ENCODE peak calls at places on chromosomes 2 and 18, in six cellular contexts. V is prostate gland, O is HCT116, X is upper lobe of left lung, L is endothelial cell of umbilical vein, E is transverse colon. J is an unnamed sample.

GRCh38 chr2:157899125-157899839 is 23.2 kb upstream of the ACVR1 start:
- DNase-seq in V (no peak), O (no peak), X (no peak), L (no peak), E (no peak), J (no peak)

GRCh38 chr2:29390131-29390530 is 274.9 kb downstream of the CLIP4 start:
- DNase-seq in V (no peak), O (no peak), X (no peak), L (no peak), E (no peak), J (no peak)

GRCh38 chr2:138249207-138249606 is 252.4 kb upstream of the SPOPL start:
- DNase-seq in V (no peak), O (no peak), X (no peak), L (no peak), E (no peak), J (no peak)

GRCh38 chr18:57542801-57543427 is 43.6 kb downstream of the FECH start:
- DNase-seq in V (no peak), O (no peak), X (no peak), L (no peak), E (no peak), J (no peak)

GRCh38 chr2:23199115-23199918 is 185.7 kb upstream of the KLHL29 start:
- DNase-seq in V (no peak), O (peak; percentile 24), X (no peak), L (no peak), E (no peak), J (no peak)

GRCh38 chr2:74004212-74005182 is 19.8 kb downstream of the TET3 start:
- DNase-seq in V (no peak), O (no peak), X (no peak), L (no peak), E (no peak), J (peak; percentile 59)

GRCh38 chr2:164090533-164090932 is 354.7 kb upstream of the FIGN start:
- DNase-seq in V (no peak), O (no peak), X (no peak), L (no peak), E (no peak), J (no peak)

GRCh38 chr2:146220957-146221356 is 1623.9 kb upstream of the ACVR2A start:
- DNase-seq in V (no peak), O (no peak), X (no peak), L (no peak), E (no peak), J (no peak)

GRCh38 chr2:61733563-61733962 is 120.3 kb downstream of the FAM161A start:
- DNase-seq in V (no peak), O (no peak), X (no peak), L (no peak), E (no peak), J (no peak)

GRCh38 chr2:25251461-25252273 is 83.3 kb upstream of the POMC start:
- DNase-seq in V (peak; percentile 51), O (no peak), X (peak; percentile 90), L (peak; percentile 64), E (peak; percentile 53), J (peak; percentile 89)

GRCh38 chr2:101157272-101157671 is 6.1 kb upstream of the TBC1D8 start:
- DNase-seq in V (no peak), O (no peak), X (no peak), L (no peak), E (no peak), J (no peak)

GRCh38 chr2:20042531-20042930 is 8.9 kb downstream of the LAPTM4A start:
- DNase-seq in V (no peak), O (no peak), X (no peak), L (peak; percentile 24), E (no peak), J (no peak)

GRCh38 chr2:31434911-31435310 is 20.4 kb upstream of the XDH start:
- DNase-seq in V (no peak), O (no peak), X (no peak), L (no peak), E (no peak), J (no peak)

GRCh38 chr18:13269599-13270011 is 51.0 kb downstream of the LDLRAD4 start:
- DNase-seq in V (no peak), O (no peak), X (no peak), L (no peak), E (peak; percentile 31), J (no peak)

GRCh38 chr2:215839816-215840215 is 173.5 kb downstream of the MREG start:
- DNase-seq in V (no peak), O (no peak), X (no peak), L (no peak), E (no peak), J (peak; percentile 45)

GRCh38 chr2:191065785-191066184 is 51.8 kb upstream of the STAT1 start:
- DNase-seq in V (no peak), O (no peak), X (no peak), L (no peak), E (no peak), J (no peak)

GRCh38 chr18:29184654-29185053 is 1007.7 kb upstream of the CDH2 start:
- DNase-seq in V (no peak), O (no peak), X (no peak), L (no peak), E (no peak), J (no peak)

GRCh38 chr18:48293954-48294893 is 115.0 kb downstream of the ZBTB7C start:
- DNase-seq in V (no peak), O (no peak), X (no peak), L (no peak), E (no peak), J (peak; percentile 64)

GRCh38 chr2:33598472-33599174 is 476 bp downstream of the FAM98A start:
- DNase-seq in V (no peak), O (no peak), X (no peak), L (peak; percentile 61), E (peak; percentile 45), J (peak; percentile 82)

GRCh38 chr2:207937818-207938217 is 87.5 kb downstream of the PLEKHM3 start:
- DNase-seq in V (no peak), O (no peak), X (no peak), L (peak; percentile 48), E (no peak), J (no peak)

GRCh38 chr2:168782271-168782670 is 20.2 kb upstream of the NOSTRIN start:
- DNase-seq in V (no peak), O (no peak), X (no peak), L (no peak), E (no peak), J (no peak)

GRCh38 chr2:216002274-216002673 is 11.1 kb downstream of the MREG start:
- DNase-seq in V (no peak), O (no peak), X (no peak), L (no peak), E (no peak), J (no peak)

GRCh38 chr2:7458066-7458465 is 540.9 kb downstream of the RNF144A start:
- DNase-seq in V (no peak), O (no peak), X (no peak), L (no peak), E (no peak), J (no peak)

GRCh38 chr2:28604284-28604843 is 108.5 kb downstream of the PLB1 start:
- DNase-seq in V (no peak), O (no peak), X (no peak), L (no peak), E (no peak), J (peak; percentile 49)

GRCh38 chr18:7242954-7243353 is 12.1 kb downstream of the LRRC30 start:
- DNase-seq in V (no peak), O (no peak), X (no peak), L (no peak), E (no peak), J (no peak)

GRCh38 chr2:218832081-218832480 is 478 bp upstream of the PRKAG3 start:
- DNase-seq in V (no peak), O (no peak), X (no peak), L (no peak), E (no peak), J (peak; percentile 14)
- H3K27me3 ChIP-seq in V (no peaks in the 10 kb centered on the region), O (no peaks in the 10 kb centered on the region), X (no peaks in the 10 kb centered on the region), L (peaks cover 1% of the 10 kb centered on the region), E (peaks cover 40% of the 10 kb centered on the region), J (peaks cover 10% of the 10 kb centered on the region)

GRCh38 chr2:233778030-233778429 is at the start of gene MROH2A:
- DNase-seq in V (no peak), O (no peak), X (no peak), L (no peak), E (no peak), J (no peak)

GRCh38 chr2:233772583-233772982 is 5.5 kb upstream of the MROH2A start:
- DNase-seq in V (no peak), O (no peak), X (no peak), L (no peak), E (no peak), J (no peak)

GRCh38 chr2:233775414-233775813 is 2.7 kb upstream of the MROH2A start:
- DNase-seq in V (no peak), O (no peak), X (no peak), L (no peak), E (no peak), J (no peak)

GRCh38 chr2:233772153-233772552 is 6.0 kb upstream of the MROH2A start:
- DNase-seq in V (no peak), O (no peak), X (peak; percentile 58), L (no peak), E (no peak), J (no peak)

DNA sequence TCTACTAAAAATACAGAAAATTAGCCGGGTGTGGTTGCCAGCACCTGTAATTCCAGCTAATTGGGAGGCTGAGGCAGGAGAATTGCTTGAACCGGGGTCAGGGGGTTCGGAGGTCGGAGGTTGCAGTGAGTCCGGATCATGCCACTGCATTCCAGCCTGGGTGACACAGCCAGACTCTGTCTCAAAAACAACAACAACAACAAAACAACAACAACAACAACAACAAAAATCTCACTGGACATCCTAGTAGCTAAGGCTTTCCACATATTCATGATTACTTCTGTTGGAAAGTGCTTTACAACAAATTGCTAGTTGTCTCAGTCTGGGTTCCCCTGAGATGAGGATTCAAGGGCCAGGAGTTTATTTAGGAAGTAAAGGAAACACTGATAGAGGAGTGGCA is 4.3 kb upstream of the MROH2A start:
- DNase-seq in V (no peak), O (no peak), X (no peak), L (no peak), E (no peak), J (no peak)
- TF ChIP-seq POLR2AphosphoS5 in V (no peak), O (no peak), X (no peak), L (no peak), E (no peak), J (no peak)

GRCh38 chr2:120468136-120468535 is 122.2 kb downstream of the INHBB start:
- DNase-seq in V (no peak), O (no peak), X (no peak), L (no peak), E (no peak), J (peak; percentile 46)
- H3K27me3 ChIP-seq in V (no peaks in the 10 kb centered on the region), O (no peaks in the 10 kb centered on the region), X (no peaks in the 10 kb centered on the region), L (peaks cover 14% of the 10 kb centered on the region), E (peaks cover 5% of the 10 kb centered on the region), J (peaks cover 5% of the 10 kb centered on the region)

DNA sequence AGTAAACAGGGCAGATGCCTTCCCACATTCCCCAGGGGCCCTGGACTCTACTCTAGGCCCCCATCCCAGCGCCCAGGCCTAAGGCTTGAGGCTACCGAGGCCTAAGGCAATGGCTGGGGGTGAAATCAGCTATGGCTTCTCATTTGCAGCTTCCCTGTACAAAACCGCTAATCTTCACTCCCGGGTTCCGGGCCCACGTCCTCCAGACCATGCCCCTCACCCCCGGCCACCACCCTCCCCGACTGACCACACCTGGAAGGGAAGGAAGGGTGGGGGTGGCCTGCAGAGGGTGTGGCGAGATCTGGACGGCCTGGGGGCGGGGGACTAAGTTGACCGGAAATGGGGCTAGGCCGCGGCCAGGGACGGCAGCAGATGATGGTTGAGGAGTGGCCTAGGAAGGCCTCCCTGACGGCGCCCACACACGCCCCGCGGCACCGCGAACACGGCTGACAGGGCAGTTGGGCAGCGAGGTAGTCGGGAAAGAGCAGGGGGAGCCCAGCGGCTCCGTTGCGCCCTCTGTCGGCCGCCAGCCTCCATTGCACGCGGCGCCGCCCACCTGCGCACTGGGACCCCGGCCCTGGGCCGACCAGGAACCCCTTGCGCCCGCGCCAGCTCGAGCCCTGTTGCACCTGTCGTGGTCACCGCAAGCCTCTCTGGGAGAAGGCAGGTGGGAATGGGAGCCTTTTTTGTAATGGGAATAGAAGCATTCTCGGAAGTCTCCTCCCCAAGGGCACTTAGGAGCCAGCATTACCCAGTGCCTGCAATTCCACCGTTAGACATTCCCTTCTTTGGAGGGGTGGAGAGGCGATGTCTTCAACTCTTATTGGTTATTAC is 117.1 kb upstream of the STPG4 start:
- DNase-seq in V (peak; percentile 33), O (peak; percentile 26), X (peak; percentile 96), L (peak; percentile 46), E (peak; percentile 84), J (peak; percentile 94)
- TF ChIP-seq POLR2AphosphoS5 in V (peak; percentile 15), O (peak; percentile 47), X (peak; percentile 46), L (peak; percentile 77), E (no peak), J (peak; percentile 85)

J was measured in spleen.